ENCODE peak calls at places on chromosomes 5 and 9, in six cellular contexts. A, M, P, D, K and C are unnamed samples.

GRCh38 chr9:130167927-130168326 is 4.3 kb upstream of the NCS1 start:
- DNase-seq in A (no peak), M (no peak), P (no peak), D (no peak), K (no peak), C (peak; percentile 66)

GRCh38 chr9:93265301-93265971 is 81.5 kb downstream of the WNK2 start:
- DNase-seq in A (no peak), M (no peak), P (no peak), D (no peak), K (peak; percentile 21), C (no peak)

GRCh38 chr9:18459958-18460584 is 13.9 kb upstream of the ADAMTSL1 start:
- DNase-seq in A (no peak), M (no peak), P (no peak), D (no peak), K (no peak), C (no peak)

GRCh38 chr9:133924453-133924852 is 67.7 kb downstream of the VAV2 start:
- DNase-seq in A (peak; percentile 46), M (no peak), P (no peak), D (no peak), K (no peak), C (no peak)

GRCh38 chr9:74653437-74654080 is 156.4 kb downstream of the RORB start:
- DNase-seq in A (no peak), M (no peak), P (no peak), D (no peak), K (no peak), C (peak; percentile 32)

GRCh38 chr5:124712724-124713305 is 33.6 kb downstream of the ZNF608 start:
- DNase-seq in A (no peak), M (no peak), P (no peak), D (no peak), K (no peak), C (no peak)

GRCh38 chr5:40499514-40500273 is 180.0 kb upstream of the PTGER4 start:
- DNase-seq in A (no peak), M (no peak), P (no peak), D (no peak), K (no peak), C (no peak)

GRCh38 chr5:74122175-74122574 is 496.2 kb downstream of the ARHGEF28 start:
- DNase-seq in A (no peak), M (no peak), P (no peak), D (no peak), K (no peak), C (no peak)

GRCh38 chr9:98043921-98044320 is 12.6 kb upstream of the NANS start:
- DNase-seq in A (no peak), M (no peak), P (no peak), D (no peak), K (no peak), C (no peak)

GRCh38 chr9:95552814-95553546 is 36.2 kb upstream of the PTCH1 start:
- DNase-seq in A (no peak), M (no peak), P (no peak), D (no peak), K (no peak), C (peak; percentile 78)

GRCh38 chr9:15837079-15837679 is 284.3 kb downstream of the CCDC171 start:
- DNase-seq in A (peak; percentile 65), M (peak; percentile 10), P (peak; percentile 7), D (peak; percentile 36), K (peak; percentile 41), C (peak; percentile 80)

GRCh38 chr5:112546946-112547647 is 128.0 kb upstream of the EPB41L4A start:
- DNase-seq in A (no peak), M (no peak), P (no peak), D (no peak), K (no peak), C (no peak)

GRCh38 chr5:6190838-6191237 is 187.5 kb downstream of the MED10 start:
- DNase-seq in A (no peak), M (no peak), P (no peak), D (no peak), K (no peak), C (peak; percentile 17)

GRCh38 chr5:73215525-73215890 is 42.5 kb downstream of the TMEM174 start:
- DNase-seq in A (no peak), M (no peak), P (no peak), D (no peak), K (no peak), C (no peak)

GRCh38 chr5:67012241-67012640 is 184.4 kb downstream of the CD180 start:
- DNase-seq in A (no peak), M (no peak), P (no peak), D (no peak), K (no peak), C (no peak)

GRCh38 chr5:19531374-19531952 is 456.5 kb downstream of the CDH18 start:
- DNase-seq in A (no peak), M (no peak), P (no peak), D (no peak), K (no peak), C (no peak)

GRCh38 chr5:173736374-173736773 is 119.9 kb upstream of the BOD1 start:
- DNase-seq in A (peak; percentile 84), M (no peak), P (no peak), D (no peak), K (no peak), C (no peak)

GRCh38 chr5:25851301-25851700 is 1187.1 kb downstream of the CDH9 start:
- DNase-seq in A (no peak), M (no peak), P (no peak), D (no peak), K (no peak), C (no peak)

GRCh38 chr9:80811003-80811402 is 878.3 kb downstream of the TLE1 start:
- DNase-seq in A (no peak), M (no peak), P (no peak), D (no peak), K (no peak), C (no peak)

GRCh38 chr5:116990010-116990409 is 415.4 kb upstream of the SEMA6A start:
- DNase-seq in A (peak; percentile 8), M (no peak), P (no peak), D (no peak), K (no peak), C (peak; percentile 6)

GRCh38 chr9:121242219-121242954 is 25.6 kb upstream of the GSN start:
- DNase-seq in A (no peak), M (no peak), P (no peak), D (no peak), K (no peak), C (no peak)

GRCh38 chr5:141692919-141693848 is 11.2 kb upstream of the ARAP3 start:
- DNase-seq in A (no peak), M (peak; percentile 71), P (no peak), D (no peak), K (no peak), C (peak; percentile 33)

GRCh38 chr5:31273631-31274378 is 80.3 kb downstream of the CDH6 start:
- DNase-seq in A (no peak), M (no peak), P (peak; percentile 11), D (no peak), K (no peak), C (no peak)
- H2AFZ ChIP-seq in A (no peak overlapping the region), M (no peak overlapping the region), P (no peak overlapping the region), D (no peak overlapping the region), K (peak overlapping the region; percentile 58), C (peak overlapping the region; percentile 89)

GRCh38 chr9:1877951-1878350 is 137.2 kb upstream of the SMARCA2 start:
- DNase-seq in A (no peak), M (no peak), P (no peak), D (no peak), K (no peak), C (no peak)

GRCh38 chr9:1880038-1880565 is 135.0 kb upstream of the SMARCA2 start:
- DNase-seq in A (no peak), M (no peak), P (peak; percentile 87), D (no peak), K (no peak), C (no peak)

GRCh38 chr9:1876891-1877496 is 138.2 kb upstream of the SMARCA2 start:
- DNase-seq in A (no peak), M (no peak), P (peak; percentile 53), D (no peak), K (no peak), C (no peak)

GRCh38 chr9:1879501-1879900 is 135.6 kb upstream of the SMARCA2 start:
- DNase-seq in A (no peak), M (no peak), P (peak; percentile 90), D (no peak), K (no peak), C (no peak)

DNA sequence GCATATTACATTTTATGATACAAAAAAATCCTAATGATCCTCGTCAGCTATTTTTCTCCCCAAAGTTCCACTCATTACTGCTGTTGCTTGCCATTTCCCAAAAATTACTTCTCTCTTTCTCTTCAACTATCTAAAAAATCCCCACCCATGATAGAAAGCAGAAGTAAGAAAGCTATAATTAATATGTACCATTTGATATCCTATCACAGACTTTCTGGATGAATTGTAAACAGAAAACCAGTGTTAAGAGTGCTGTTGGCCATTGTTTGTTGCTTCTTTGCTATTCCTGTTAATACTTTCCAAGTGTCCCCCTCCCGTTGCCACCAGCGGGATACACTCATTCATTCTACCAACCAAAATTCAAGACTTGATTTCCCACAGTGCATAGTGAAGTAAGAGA is 136.3 kb upstream of the SMARCA2 start:
- DNase-seq in A (no peak), M (no peak), P (peak; percentile 55), D (no peak), K (no peak), C (no peak)
- TF ChIP-seq REST in A (no peak), M (no peak), P (no peak), D (no peak), K (no peak), C (no peak)

GRCh38 chr5:138724470-138725146 is 28.6 kb upstream of the CTNNA1 start:
- DNase-seq in A (no peak), M (no peak), P (no peak), D (no peak), K (no peak), C (peak; percentile 35)
- H3K4me2 ChIP-seq in A (peak overlapping the region; percentile 82), M (no peak overlapping the region), P (no peak overlapping the region), D (peak overlapping the region; percentile 74), K (no peak overlapping the region), C (peak overlapping the region; percentile 60)

DNA sequence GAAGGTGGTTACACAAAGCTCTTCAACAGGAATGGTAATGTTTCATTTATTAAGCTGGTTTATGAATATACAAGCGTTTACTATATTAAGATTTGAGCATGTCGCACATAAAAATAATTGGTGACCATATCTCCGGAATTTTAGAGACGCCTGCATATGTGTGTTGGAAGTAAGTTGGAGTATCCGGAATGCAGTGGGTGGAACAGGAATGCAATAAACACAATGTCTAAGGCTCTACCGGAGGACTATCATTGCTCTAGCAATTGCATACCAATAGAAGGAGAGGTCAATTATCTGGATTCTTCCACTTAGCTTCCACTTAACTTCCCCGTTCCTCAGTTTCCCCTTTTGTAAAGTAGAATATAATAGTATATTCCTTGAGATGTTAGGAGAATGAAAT is 1.1 kb upstream of the CEP78 start:
- DNase-seq in A (no peak), M (no peak), P (no peak), D (no peak), K (no peak), C (no peak)
- H2AFZ ChIP-seq in A (peak overlapping the region; percentile 86), M (peak overlapping the region; percentile 92), P (peak overlapping the region; percentile 92), D (no peak overlapping the region), K (peak overlapping the region; percentile 100), C (no peak overlapping the region)